ENCODE peak calls at places on chromosome 21, in nine cellular contexts. One of them, this sample, is unnamed. For H3K4me1, the result is how much of the 10 kb centered on the place peaks cover.

GRCh38 chr21:38472709-38473108 is 25.6 kb downstream of the ERG start:
- DNase-seq in tibial nerve: no peak
- DNase-seq in H1: peak
- DNase-seq in K562: no peak
- DNase-seq in ovary: no peak
- DNase-seq in sigmoid colon: no peak
- DNase-seq in esophagus muscularis mucosa: peak
- DNase-seq in A549: no peak
- DNase-seq in suprapubic skin: no peak
- DNase-seq in this sample: no peak

GRCh38 chr21:15841856-15842564 is 112.2 kb downstream of the USP25 start:
- DNase-seq in sigmoid colon: no peak
- DNase-seq in H1: no peak
- DNase-seq in esophagus muscularis mucosa: no peak
- DNase-seq in K562: no peak
- DNase-seq in tibial nerve: no peak
- DNase-seq in suprapubic skin: no peak
- DNase-seq in A549: no peak
- DNase-seq in ovary: no peak
- DNase-seq in this sample: no peak

GRCh38 chr21:36936361-36937135 is 29.9 kb downstream of the HLCS start:
- DNase-seq in tibial nerve: no peak
- DNase-seq in suprapubic skin: no peak
- DNase-seq in sigmoid colon: no peak
- DNase-seq in K562: no peak
- DNase-seq in H1: no peak
- DNase-seq in A549: no peak
- DNase-seq in ovary: no peak
- DNase-seq in esophagus muscularis mucosa: no peak
- DNase-seq in this sample: no peak

GRCh38 chr21:26883768-26884167 is 38.6 kb upstream of the ADAMTS1 start:
- DNase-seq in ovary: no peak
- DNase-seq in K562: no peak
- DNase-seq in H1: no peak
- DNase-seq in A549: no peak
- DNase-seq in sigmoid colon: no peak
- DNase-seq in suprapubic skin: no peak
- DNase-seq in tibial nerve: peak
- DNase-seq in esophagus muscularis mucosa: no peak
- DNase-seq in this sample: no peak

GRCh38 chr21:40204956-40205355 is 337.7 kb downstream of the PCP4 start:
- DNase-seq in esophagus muscularis mucosa: no peak
- DNase-seq in A549: no peak
- DNase-seq in K562: no peak
- DNase-seq in tibial nerve: no peak
- DNase-seq in suprapubic skin: no peak
- DNase-seq in H1: no peak
- DNase-seq in sigmoid colon: no peak
- DNase-seq in ovary: no peak
- DNase-seq in this sample: no peak

GRCh38 chr21:28554660-28555475 is 437.8 kb downstream of the LTN1 start:
- DNase-seq in H1: peak
- DNase-seq in suprapubic skin: no peak
- DNase-seq in A549: no peak
- DNase-seq in esophagus muscularis mucosa: no peak
- DNase-seq in tibial nerve: no peak
- DNase-seq in ovary: no peak
- DNase-seq in sigmoid colon: no peak
- DNase-seq in K562: no peak
- DNase-seq in this sample: no peak

GRCh38 chr21:36478941-36479340 is 981 bp downstream of the CLDN14 start:
- DNase-seq in ovary: no peak
- DNase-seq in K562: no peak
- DNase-seq in esophagus muscularis mucosa: no peak
- DNase-seq in suprapubic skin: no peak
- DNase-seq in tibial nerve: no peak
- DNase-seq in A549: peak
- DNase-seq in H1: peak
- DNase-seq in sigmoid colon: no peak
- DNase-seq in this sample: no peak

GRCh38 chr21:38909929-38910328 is 104.2 kb downstream of the ETS2 start:
- DNase-seq in esophagus muscularis mucosa: no peak
- DNase-seq in A549: no peak
- DNase-seq in sigmoid colon: no peak
- DNase-seq in K562: no peak
- DNase-seq in ovary: no peak
- DNase-seq in suprapubic skin: peak
- DNase-seq in H1: no peak
- DNase-seq in tibial nerve: no peak
- DNase-seq in this sample: no peak

GRCh38 chr21:37636152-37636860 is 269.7 kb downstream of the DYRK1A start:
- DNase-seq in suprapubic skin: no peak
- DNase-seq in H1: no peak
- DNase-seq in A549: peak
- DNase-seq in tibial nerve: no peak
- DNase-seq in K562: no peak
- DNase-seq in ovary: no peak
- DNase-seq in esophagus muscularis mucosa: peak
- DNase-seq in sigmoid colon: no peak
- DNase-seq in this sample: no peak

DNA sequence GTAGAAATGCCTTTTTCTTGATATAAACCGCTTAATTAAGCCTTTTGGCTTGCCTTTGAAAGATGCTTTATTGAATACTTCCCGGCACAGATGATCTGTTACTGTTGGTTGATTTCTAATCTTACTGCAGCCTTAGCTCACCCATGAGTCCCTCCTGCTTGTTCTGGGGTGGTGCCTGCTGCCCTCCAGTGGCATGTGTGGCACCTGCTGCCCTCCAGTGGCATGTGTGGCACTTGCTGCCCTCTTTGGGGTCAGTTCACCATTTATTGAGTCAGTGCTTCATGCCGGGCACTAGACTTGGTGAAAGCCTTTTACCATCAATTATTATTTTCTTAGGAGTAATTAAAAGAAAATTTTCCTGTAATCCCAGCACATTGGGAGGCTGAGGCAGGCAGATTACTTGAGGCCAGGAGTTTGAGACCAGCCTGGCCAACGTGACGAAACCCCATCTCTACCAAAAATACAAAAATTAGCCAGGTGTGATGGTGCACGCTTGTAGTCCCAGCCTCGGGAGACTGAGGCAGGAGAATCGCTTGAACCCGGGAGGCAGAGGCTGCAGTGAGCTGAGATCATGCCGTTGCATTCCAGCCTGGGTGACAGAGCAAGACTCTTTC is 54.3 kb downstream of the ADARB1 start:
- DNase-seq in suprapubic skin: no peak
- DNase-seq in A549: peak
- DNase-seq in H1: peak
- DNase-seq in sigmoid colon: peak
- DNase-seq in tibial nerve: peak
- DNase-seq in esophagus muscularis mucosa: no peak
- DNase-seq in K562: no peak
- DNase-seq in ovary: peak
- DNase-seq in this sample: peak
- H3K4me3 ChIP-seq in suprapubic skin: no peak
- H3K4me3 ChIP-seq in A549: no peak
- H3K4me3 ChIP-seq in H1: no peak
- H3K4me3 ChIP-seq in sigmoid colon: no peak
- H3K4me3 ChIP-seq in tibial nerve: no peak
- H3K4me3 ChIP-seq in esophagus muscularis mucosa: no peak
- H3K4me3 ChIP-seq in K562: no peak
- H3K4me3 ChIP-seq in ovary: no peak
- H3K4me3 ChIP-seq in this sample: no peak

GRCh38 chr21:41781047-41781405 is 14.2 kb upstream of the RIPK4 start:
- DNase-seq in sigmoid colon: no peak
- DNase-seq in suprapubic skin: no peak
- DNase-seq in A549: no peak
- DNase-seq in ovary: no peak
- DNase-seq in esophagus muscularis mucosa: no peak
- DNase-seq in tibial nerve: no peak
- DNase-seq in H1: no peak
- DNase-seq in K562: no peak
- DNase-seq in this sample: no peak

GRCh38 chr21:41780337-41781046 is 13.6 kb upstream of the RIPK4 start:
- DNase-seq in K562: no peak
- DNase-seq in esophagus muscularis mucosa: no peak
- DNase-seq in H1: no peak
- DNase-seq in tibial nerve: no peak
- DNase-seq in A549: no peak
- DNase-seq in sigmoid colon: no peak
- DNase-seq in ovary: no peak
- DNase-seq in suprapubic skin: no peak
- DNase-seq in this sample: no peak

GRCh38 chr21:41778974-41779600 is 12.2 kb upstream of the RIPK4 start:
- DNase-seq in H1: no peak
- DNase-seq in K562: peak
- DNase-seq in tibial nerve: no peak
- DNase-seq in A549: no peak
- DNase-seq in ovary: no peak
- DNase-seq in sigmoid colon: no peak
- DNase-seq in suprapubic skin: no peak
- DNase-seq in esophagus muscularis mucosa: no peak
- DNase-seq in this sample: peak

GRCh38 chr21:41777934-41778815 is 11.3 kb upstream of the RIPK4 start:
- DNase-seq in ovary: peak
- DNase-seq in sigmoid colon: peak
- DNase-seq in esophagus muscularis mucosa: peak
- DNase-seq in A549: peak
- DNase-seq in K562: peak
- DNase-seq in tibial nerve: peak
- DNase-seq in suprapubic skin: peak
- DNase-seq in H1: peak
- DNase-seq in this sample: peak

GRCh38 chr21:41779659-41780058 is 12.8 kb upstream of the RIPK4 start:
- DNase-seq in sigmoid colon: no peak
- DNase-seq in esophagus muscularis mucosa: no peak
- DNase-seq in tibial nerve: no peak
- DNase-seq in A549: no peak
- DNase-seq in K562: no peak
- DNase-seq in ovary: no peak
- DNase-seq in suprapubic skin: no peak
- DNase-seq in H1: no peak
- DNase-seq in this sample: peak
- H3K4me1 ChIP-seq in sigmoid colon: under half
- H3K4me1 ChIP-seq in esophagus muscularis mucosa: under half
- H3K4me1 ChIP-seq in tibial nerve: under half
- H3K4me1 ChIP-seq in A549: under half
- H3K4me1 ChIP-seq in K562: under half
- H3K4me1 ChIP-seq in ovary: under half
- H3K4me1 ChIP-seq in suprapubic skin: under half
- H3K4me1 ChIP-seq in H1: under half
- H3K4me1 ChIP-seq in this sample: under half

DNA sequence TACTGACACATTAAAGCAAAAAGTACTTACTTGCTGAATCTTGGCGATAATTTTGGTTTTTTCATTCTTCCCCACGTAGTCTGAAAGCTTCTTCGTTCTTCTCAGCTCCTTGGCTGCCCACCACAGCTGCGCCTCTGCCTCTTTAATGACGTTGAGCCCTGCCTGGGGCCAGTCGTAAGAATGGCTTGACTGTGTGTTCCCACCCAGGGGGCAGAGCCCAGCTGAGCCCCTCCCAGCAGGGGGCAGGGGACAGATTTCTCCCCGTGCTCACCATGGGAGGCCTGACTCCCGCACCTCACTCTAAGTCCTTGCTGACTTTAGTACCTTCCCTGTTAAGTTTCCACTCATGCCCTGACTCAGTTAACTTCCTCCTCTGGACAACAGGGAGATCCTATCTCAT is 9.0 kb downstream of the CFAP298 start:
- DNase-seq in A549: no peak
- DNase-seq in suprapubic skin: no peak
- DNase-seq in K562: no peak
- DNase-seq in H1: no peak
- DNase-seq in tibial nerve: no peak
- DNase-seq in ovary: no peak
- DNase-seq in sigmoid colon: no peak
- DNase-seq in esophagus muscularis mucosa: no peak
- DNase-seq in this sample: no peak
- TF ChIP-seq EP300 in A549: no peak
- TF ChIP-seq EP300 in suprapubic skin: no peak
- TF ChIP-seq EP300 in K562: no peak
- TF ChIP-seq EP300 in H1: no peak
- TF ChIP-seq EP300 in tibial nerve: no peak
- TF ChIP-seq EP300 in ovary: no peak
- TF ChIP-seq EP300 in sigmoid colon: no peak
- TF ChIP-seq EP300 in esophagus muscularis mucosa: no peak
- TF ChIP-seq EP300 in this sample: no peak

GRCh38 chr21:21714396-21714795 is 716.2 kb downstream of the NCAM2 start:
- DNase-seq in sigmoid colon: no peak
- DNase-seq in suprapubic skin: no peak
- DNase-seq in esophagus muscularis mucosa: no peak
- DNase-seq in K562: no peak
- DNase-seq in tibial nerve: no peak
- DNase-seq in A549: no peak
- DNase-seq in H1: no peak
- DNase-seq in ovary: no peak
- DNase-seq in this sample: no peak
- H3K4me3 ChIP-seq in sigmoid colon: no peak
- H3K4me3 ChIP-seq in suprapubic skin: no peak
- H3K4me3 ChIP-seq in esophagus muscularis mucosa: no peak
- H3K4me3 ChIP-seq in K562: no peak
- H3K4me3 ChIP-seq in tibial nerve: no peak
- H3K4me3 ChIP-seq in A549: no peak
- H3K4me3 ChIP-seq in H1: no peak
- H3K4me3 ChIP-seq in ovary: no peak
- H3K4me3 ChIP-seq in this sample: no peak

GRCh38 chr21:43588957-43589356 is 70.3 kb downstream of the HSF2BP start:
- DNase-seq in suprapubic skin: no peak
- DNase-seq in sigmoid colon: no peak
- DNase-seq in H1: no peak
- DNase-seq in ovary: no peak
- DNase-seq in esophagus muscularis mucosa: no peak
- DNase-seq in K562: no peak
- DNase-seq in tibial nerve: no peak
- DNase-seq in A549: peak
- DNase-seq in this sample: no peak
- H3K4me1 ChIP-seq in suprapubic skin: under half
- H3K4me1 ChIP-seq in sigmoid colon: under half
- H3K4me1 ChIP-seq in H1: under half
- H3K4me1 ChIP-seq in ovary: under half
- H3K4me1 ChIP-seq in esophagus muscularis mucosa: under half
- H3K4me1 ChIP-seq in K562: under half
- H3K4me1 ChIP-seq in tibial nerve: half or more
- H3K4me1 ChIP-seq in A549: half or more
- H3K4me1 ChIP-seq in this sample: under half

This sample was measured in stomach.